ENCODE peak calls at places on chromosomes 3 and 15, in four cellular contexts. One of them, this sample, is unnamed.

GRCh38 chr3:148280623-148281242 is 417.0 kb upstream of the AGTR1 start:
- DNase-seq in GM13977: no peak
- DNase-seq in CD4-positive, alpha-beta T cell: no peak
- DNase-seq in left lobe of liver: no peak
- DNase-seq in this sample: no peak

GRCh38 chr3:24185738-24186384 is 240.8 kb downstream of the NR1D2 start:
- DNase-seq in GM13977: peak; percentile 26
- DNase-seq in CD4-positive, alpha-beta T cell: no peak
- DNase-seq in left lobe of liver: no peak
- DNase-seq in this sample: peak; percentile 76

GRCh38 chr3:150925751-150926201 is 20.5 kb upstream of the MINDY4B start:
- DNase-seq in GM13977: peak; percentile 56
- DNase-seq in CD4-positive, alpha-beta T cell: peak; percentile 36
- DNase-seq in left lobe of liver: no peak
- DNase-seq in this sample: peak; percentile 62

GRCh38 chr3:102225407-102226132 is 209.2 kb upstream of the ZPLD1 start:
- DNase-seq in GM13977: peak; percentile 31
- DNase-seq in CD4-positive, alpha-beta T cell: no peak
- DNase-seq in left lobe of liver: no peak
- DNase-seq in this sample: peak; percentile 68

GRCh38 chr15:92907880-92908279 is 7.8 kb downstream of the CHD2 start:
- DNase-seq in GM13977: no peak
- DNase-seq in CD4-positive, alpha-beta T cell: no peak
- DNase-seq in left lobe of liver: no peak
- DNase-seq in this sample: no peak

GRCh38 chr15:29883126-29883525 is 60.9 kb upstream of the TJP1 start:
- DNase-seq in GM13977: no peak
- DNase-seq in CD4-positive, alpha-beta T cell: no peak
- DNase-seq in left lobe of liver: no peak
- DNase-seq in this sample: no peak

GRCh38 chr3:8663177-8664061 is 18.8 kb upstream of the SSUH2 start:
- DNase-seq in GM13977: peak; percentile 54
- DNase-seq in CD4-positive, alpha-beta T cell: no peak
- DNase-seq in left lobe of liver: peak; percentile 65
- DNase-seq in this sample: peak; percentile 75

GRCh38 chr3:69914395-69914794 is 85.1 kb upstream of the SAMMSON start:
- DNase-seq in GM13977: no peak
- DNase-seq in CD4-positive, alpha-beta T cell: no peak
- DNase-seq in left lobe of liver: no peak
- DNase-seq in this sample: no peak

GRCh38 chr3:127151992-127152391 is 40.9 kb upstream of the PRR23E start:
- DNase-seq in GM13977: no peak
- DNase-seq in CD4-positive, alpha-beta T cell: no peak
- DNase-seq in left lobe of liver: no peak
- DNase-seq in this sample: no peak

GRCh38 chr3:57062119-57062631 is 1.7 kb downstream of the SPATA12 start:
- DNase-seq in GM13977: no peak
- DNase-seq in CD4-positive, alpha-beta T cell: no peak
- DNase-seq in left lobe of liver: no peak
- DNase-seq in this sample: no peak

This sample was measured in GM12865.